ENCODE peak calls at places on chromosomes 16 and 17, in eight cellular contexts. One of them, this sample, is unnamed.

GRCh38 chr17:78325076-78325712 is 34.7 kb downstream of the SOCS3 start:
- DNase-seq in progenitor cell of endocrine pancreas: no peak
- DNase-seq in AG09309: no peak
- DNase-seq in astrocyte of the cerebellum: no peak
- DNase-seq in tibial artery: peak; percentile 83
- DNase-seq in AG04450: no peak
- DNase-seq in uterus: peak; percentile 58
- DNase-seq in mucosa of descending colon: no peak
- DNase-seq in this sample: no peak

GRCh38 chr17:19659366-19660177 is 11.0 kb downstream of the ALDH3A2 start:
- DNase-seq in progenitor cell of endocrine pancreas: no peak
- DNase-seq in AG09309: no peak
- DNase-seq in astrocyte of the cerebellum: no peak
- DNase-seq in tibial artery: no peak
- DNase-seq in AG04450: no peak
- DNase-seq in uterus: no peak
- DNase-seq in mucosa of descending colon: no peak
- DNase-seq in this sample: no peak

GRCh38 chr17:69254187-69254586 is 25.6 kb upstream of the ABCA10 start:
- DNase-seq in progenitor cell of endocrine pancreas: no peak
- DNase-seq in AG09309: no peak
- DNase-seq in astrocyte of the cerebellum: no peak
- DNase-seq in tibial artery: no peak
- DNase-seq in AG04450: no peak
- DNase-seq in uterus: no peak
- DNase-seq in mucosa of descending colon: no peak
- DNase-seq in this sample: no peak

GRCh38 chr17:8003594-8004181 is 1.3 kb downstream of the GUCY2D start:
- DNase-seq in progenitor cell of endocrine pancreas: no peak
- DNase-seq in AG09309: no peak
- DNase-seq in astrocyte of the cerebellum: no peak
- DNase-seq in tibial artery: no peak
- DNase-seq in AG04450: no peak
- DNase-seq in uterus: no peak
- DNase-seq in mucosa of descending colon: no peak
- DNase-seq in this sample: no peak

GRCh38 chr16:83574388-83574787 is 233.4 kb upstream of the HSBP1 start:
- DNase-seq in progenitor cell of endocrine pancreas: no peak
- DNase-seq in AG09309: peak; percentile 91
- DNase-seq in astrocyte of the cerebellum: peak; percentile 34
- DNase-seq in tibial artery: no peak
- DNase-seq in AG04450: peak; percentile 63
- DNase-seq in uterus: no peak
- DNase-seq in mucosa of descending colon: no peak
- DNase-seq in this sample: no peak

GRCh38 chr16:81551141-81551808 is 106.7 kb downstream of the CMIP start:
- DNase-seq in progenitor cell of endocrine pancreas: no peak
- DNase-seq in AG09309: no peak
- DNase-seq in astrocyte of the cerebellum: no peak
- DNase-seq in tibial artery: no peak
- DNase-seq in AG04450: no peak
- DNase-seq in uterus: no peak
- DNase-seq in mucosa of descending colon: no peak
- DNase-seq in this sample: no peak

GRCh38 chr16:73997340-73997711 is 299.3 kb upstream of the PSMD7 start:
- DNase-seq in progenitor cell of endocrine pancreas: no peak
- DNase-seq in AG09309: no peak
- DNase-seq in astrocyte of the cerebellum: no peak
- DNase-seq in tibial artery: no peak
- DNase-seq in AG04450: no peak
- DNase-seq in uterus: no peak
- DNase-seq in mucosa of descending colon: no peak
- DNase-seq in this sample: no peak

GRCh38 chr16:77472262-77472661 is 37.4 kb upstream of the ADAMTS18 start:
- DNase-seq in progenitor cell of endocrine pancreas: no peak
- DNase-seq in AG09309: no peak
- DNase-seq in astrocyte of the cerebellum: no peak
- DNase-seq in tibial artery: no peak
- DNase-seq in AG04450: no peak
- DNase-seq in uterus: no peak
- DNase-seq in mucosa of descending colon: no peak
- DNase-seq in this sample: no peak

GRCh38 chr17:59377410-59377809 is 46.0 kb downstream of the YPEL2 start:
- DNase-seq in progenitor cell of endocrine pancreas: no peak
- DNase-seq in AG09309: no peak
- DNase-seq in astrocyte of the cerebellum: no peak
- DNase-seq in tibial artery: peak; percentile 81
- DNase-seq in AG04450: no peak
- DNase-seq in uterus: no peak
- DNase-seq in mucosa of descending colon: no peak
- DNase-seq in this sample: no peak

GRCh38 chr16:10325783-10326543 is 59.9 kb upstream of the ATF7IP2 start:
- DNase-seq in progenitor cell of endocrine pancreas: no peak
- DNase-seq in AG09309: no peak
- DNase-seq in astrocyte of the cerebellum: no peak
- DNase-seq in tibial artery: no peak
- DNase-seq in AG04450: no peak
- DNase-seq in uterus: no peak
- DNase-seq in mucosa of descending colon: no peak
- DNase-seq in this sample: no peak

GRCh38 chr17:58575511-58575910 is 61.1 kb upstream of the MTMR4 start:
- DNase-seq in progenitor cell of endocrine pancreas: no peak
- DNase-seq in AG09309: peak; percentile 34
- DNase-seq in astrocyte of the cerebellum: peak; percentile 60
- DNase-seq in tibial artery: no peak
- DNase-seq in AG04450: no peak
- DNase-seq in uterus: no peak
- DNase-seq in mucosa of descending colon: no peak
- DNase-seq in this sample: no peak

GRCh38 chr16:4315185-4316102 is at the start of gene GLIS2:
- DNase-seq in progenitor cell of endocrine pancreas: peak; percentile 78
- DNase-seq in AG09309: no peak
- DNase-seq in astrocyte of the cerebellum: no peak
- DNase-seq in tibial artery: peak; percentile 89
- DNase-seq in AG04450: no peak
- DNase-seq in uterus: peak; percentile 82
- DNase-seq in mucosa of descending colon: no peak
- DNase-seq in this sample: peak; percentile 83

GRCh38 chr16:4317471-4318170 is 1.8 kb downstream of the GLIS2 start:
- DNase-seq in progenitor cell of endocrine pancreas: no peak
- DNase-seq in AG09309: no peak
- DNase-seq in astrocyte of the cerebellum: no peak
- DNase-seq in tibial artery: peak; percentile 82
- DNase-seq in AG04450: no peak
- DNase-seq in uterus: peak; percentile 70
- DNase-seq in mucosa of descending colon: no peak
- DNase-seq in this sample: no peak

GRCh38 chr16:4316732-4317461 is 1.0 kb downstream of the GLIS2 start:
- DNase-seq in progenitor cell of endocrine pancreas: no peak
- DNase-seq in AG09309: no peak
- DNase-seq in astrocyte of the cerebellum: no peak
- DNase-seq in tibial artery: peak; percentile 95
- DNase-seq in AG04450: no peak
- DNase-seq in uterus: peak; percentile 67
- DNase-seq in mucosa of descending colon: no peak
- DNase-seq in this sample: no peak

GRCh38 chr16:4314532-4315184 is 1.2 kb upstream of the GLIS2 start:
- DNase-seq in progenitor cell of endocrine pancreas: no peak
- DNase-seq in AG09309: no peak
- DNase-seq in astrocyte of the cerebellum: no peak
- DNase-seq in tibial artery: peak; percentile 74
- DNase-seq in AG04450: no peak
- DNase-seq in uterus: no peak
- DNase-seq in mucosa of descending colon: no peak
- DNase-seq in this sample: no peak

DNA sequence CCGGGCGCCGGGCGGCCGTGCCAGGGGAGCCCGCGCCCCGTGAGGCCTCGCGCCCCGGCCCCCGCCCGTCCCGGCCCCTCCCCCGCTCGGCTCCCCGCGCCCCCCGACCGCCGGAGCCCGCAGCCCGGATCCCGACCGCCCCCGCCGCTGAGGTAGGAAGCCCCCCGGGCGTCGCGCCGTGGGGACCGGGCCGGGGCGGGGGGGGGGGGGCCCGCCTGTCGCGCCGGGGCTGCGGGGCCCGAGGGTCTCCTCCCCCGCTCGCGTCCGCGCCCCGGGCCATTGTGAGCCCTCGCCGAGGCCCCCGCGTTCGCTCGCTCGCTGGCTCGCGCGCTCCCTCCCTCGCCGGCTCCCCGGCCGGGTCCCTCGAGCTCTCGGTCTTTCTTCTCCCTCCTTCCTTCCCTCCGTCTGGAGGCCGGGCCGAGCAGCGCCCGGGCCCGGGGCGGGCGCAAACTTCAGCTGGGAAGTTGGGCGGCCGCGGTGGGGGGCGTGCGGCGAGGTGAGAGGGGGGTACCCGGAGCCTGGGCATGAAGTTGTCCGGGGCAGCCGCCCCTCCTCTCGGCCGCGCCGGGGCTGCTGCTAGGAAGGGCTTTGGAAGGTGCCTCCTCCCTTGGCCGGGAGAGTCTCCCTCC is 350 bp downstream of the GLIS2 start:
- DNase-seq in progenitor cell of endocrine pancreas: no peak
- DNase-seq in AG09309: no peak
- DNase-seq in astrocyte of the cerebellum: no peak
- DNase-seq in tibial artery: no peak
- DNase-seq in AG04450: no peak
- DNase-seq in uterus: peak; percentile 49
- DNase-seq in mucosa of descending colon: no peak
- DNase-seq in this sample: no peak
- TF ChIP-seq CTCF in progenitor cell of endocrine pancreas: no peak
- TF ChIP-seq CTCF in AG09309: no peak
- TF ChIP-seq CTCF in astrocyte of the cerebellum: no peak
- TF ChIP-seq CTCF in tibial artery: no peak
- TF ChIP-seq CTCF in AG04450: no peak
- TF ChIP-seq CTCF in uterus: no peak
- TF ChIP-seq CTCF in mucosa of descending colon: no peak
- TF ChIP-seq CTCF in this sample: no peak

GRCh38 chr16:66549284-66550131 is at the start of gene TK2:
- DNase-seq in progenitor cell of endocrine pancreas: peak; percentile 46
- DNase-seq in AG09309: no peak
- DNase-seq in astrocyte of the cerebellum: no peak
- DNase-seq in tibial artery: peak; percentile 82
- DNase-seq in AG04450: peak; percentile 43
- DNase-seq in uterus: peak; percentile 73
- DNase-seq in mucosa of descending colon: peak; percentile 79
- DNase-seq in this sample: peak; percentile 61
- TF ChIP-seq CTCF in progenitor cell of endocrine pancreas: peak; percentile 29
- TF ChIP-seq CTCF in AG09309: peak; percentile 27
- TF ChIP-seq CTCF in astrocyte of the cerebellum: no peak
- TF ChIP-seq CTCF in tibial artery: peak; percentile 17
- TF ChIP-seq CTCF in AG04450: peak; percentile 20
- TF ChIP-seq CTCF in uterus: no peak
- TF ChIP-seq CTCF in mucosa of descending colon: no peak
- TF ChIP-seq CTCF in this sample: no peak

GRCh38 chr17:64687959-64688358 is 25.9 kb upstream of the SMURF2 start:
- DNase-seq in progenitor cell of endocrine pancreas: no peak
- DNase-seq in AG09309: no peak
- DNase-seq in astrocyte of the cerebellum: no peak
- DNase-seq in tibial artery: no peak
- DNase-seq in AG04450: no peak
- DNase-seq in uterus: no peak
- DNase-seq in mucosa of descending colon: no peak
- DNase-seq in this sample: no peak

GRCh38 chr17:64688481-64688880 is 26.4 kb upstream of the SMURF2 start:
- DNase-seq in progenitor cell of endocrine pancreas: no peak
- DNase-seq in AG09309: no peak
- DNase-seq in astrocyte of the cerebellum: no peak
- DNase-seq in tibial artery: no peak
- DNase-seq in AG04450: no peak
- DNase-seq in uterus: no peak
- DNase-seq in mucosa of descending colon: no peak
- DNase-seq in this sample: no peak

GRCh38 chr17:64687376-64687775 is 25.3 kb upstream of the SMURF2 start:
- DNase-seq in progenitor cell of endocrine pancreas: no peak
- DNase-seq in AG09309: no peak
- DNase-seq in astrocyte of the cerebellum: no peak
- DNase-seq in tibial artery: no peak
- DNase-seq in AG04450: no peak
- DNase-seq in uterus: no peak
- DNase-seq in mucosa of descending colon: no peak
- DNase-seq in this sample: no peak

GRCh38 chr17:64686705-64687104 is 24.6 kb upstream of the SMURF2 start:
- DNase-seq in progenitor cell of endocrine pancreas: no peak
- DNase-seq in AG09309: no peak
- DNase-seq in astrocyte of the cerebellum: no peak
- DNase-seq in tibial artery: no peak
- DNase-seq in AG04450: no peak
- DNase-seq in uterus: no peak
- DNase-seq in mucosa of descending colon: no peak
- DNase-seq in this sample: no peak

DNA sequence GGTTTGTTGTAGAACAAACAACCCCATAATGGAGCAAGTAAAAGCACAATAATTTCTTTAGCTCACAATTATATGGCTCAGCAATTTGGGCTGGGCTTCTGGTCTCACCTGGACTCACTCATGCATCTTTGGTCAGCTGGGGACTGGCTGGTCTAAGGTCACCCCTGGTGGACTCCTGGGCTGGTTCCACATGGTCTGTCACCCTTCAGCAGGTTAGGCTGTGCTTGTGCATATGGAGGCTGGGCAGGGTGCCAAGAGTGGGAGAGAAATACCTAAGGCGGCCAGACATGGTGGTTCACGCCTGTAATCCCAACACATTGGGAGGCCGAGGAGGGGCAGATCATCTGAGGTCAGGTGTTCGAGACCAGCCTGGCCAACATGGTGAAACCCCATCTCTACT is 27.0 kb upstream of the SMURF2 start:
- DNase-seq in progenitor cell of endocrine pancreas: no peak
- DNase-seq in AG09309: no peak
- DNase-seq in astrocyte of the cerebellum: no peak
- DNase-seq in tibial artery: no peak
- DNase-seq in AG04450: no peak
- DNase-seq in uterus: no peak
- DNase-seq in mucosa of descending colon: no peak
- DNase-seq in this sample: no peak
- TF ChIP-seq CTCF in progenitor cell of endocrine pancreas: no peak
- TF ChIP-seq CTCF in AG09309: no peak
- TF ChIP-seq CTCF in astrocyte of the cerebellum: no peak
- TF ChIP-seq CTCF in tibial artery: no peak
- TF ChIP-seq CTCF in AG04450: no peak
- TF ChIP-seq CTCF in uterus: no peak
- TF ChIP-seq CTCF in mucosa of descending colon: no peak
- TF ChIP-seq CTCF in this sample: no peak

DNA sequence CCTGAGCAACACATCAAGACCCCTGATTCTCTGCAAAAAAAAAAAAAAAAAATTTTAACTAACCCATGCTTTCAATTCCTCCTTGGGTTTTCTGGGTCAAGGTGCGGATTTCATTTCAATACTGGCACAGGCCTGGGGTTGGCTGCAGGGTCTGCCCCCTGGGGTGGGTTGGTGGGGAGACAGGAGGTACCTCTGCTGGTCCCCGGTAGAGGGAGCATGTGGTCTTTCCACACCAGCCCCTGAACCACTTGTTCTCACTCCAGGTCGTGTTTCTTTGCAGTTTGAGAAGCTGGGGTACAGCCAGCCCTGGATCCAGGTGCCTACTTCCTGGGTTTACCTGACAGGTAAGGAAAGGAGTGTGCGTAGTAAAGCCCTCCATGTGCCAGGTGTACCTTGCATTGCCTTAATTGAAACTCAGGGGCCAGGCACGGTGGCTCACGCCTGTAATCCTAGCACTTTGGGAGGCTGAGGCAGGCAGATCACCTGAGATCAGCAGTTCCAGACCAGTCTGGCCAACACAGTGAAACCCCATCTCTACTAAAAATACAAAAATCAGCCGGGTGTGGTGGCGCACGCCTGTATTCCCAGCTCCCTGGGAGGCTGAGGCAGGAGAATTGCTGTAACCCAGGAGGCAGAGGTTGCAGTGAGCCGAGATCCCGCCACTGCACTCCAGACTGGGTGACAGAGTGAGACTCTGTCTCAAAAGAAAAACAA is 21.8 kb downstream of the SDR42E2 start:
- DNase-seq in progenitor cell of endocrine pancreas: no peak
- DNase-seq in AG09309: no peak
- DNase-seq in astrocyte of the cerebellum: no peak
- DNase-seq in tibial artery: no peak
- DNase-seq in AG04450: no peak
- DNase-seq in uterus: no peak
- DNase-seq in mucosa of descending colon: no peak
- DNase-seq in this sample: no peak
- TF ChIP-seq CTCF in progenitor cell of endocrine pancreas: peak; percentile 22
- TF ChIP-seq CTCF in AG09309: peak; percentile 33
- TF ChIP-seq CTCF in astrocyte of the cerebellum: peak; percentile 37
- TF ChIP-seq CTCF in tibial artery: no peak
- TF ChIP-seq CTCF in AG04450: peak; percentile 43
- TF ChIP-seq CTCF in uterus: no peak
- TF ChIP-seq CTCF in mucosa of descending colon: no peak
- TF ChIP-seq CTCF in this sample: no peak